ENCODE peak calls at places on chromosomes 13 and 19, in eight cellular contexts. Z is heart right ventricle; W is HL-60; L is right atrium auricular region; H is stimulated activated CD4-positive, alpha-beta T cell treated with anti-CD3 and anti-CD28 coated beads, TNF-alpha, amount 100 ng/mL, for 24 hours; K is astrocyte of the hippocampus; U is GM12892; V is foreskin fibroblast. M is an unnamed sample.

GRCh38 chr13:110726726-110727125 is 13.2 kb downstream of the ING1 start:
- DNase-seq in K (no peak), L (no peak), W (peak; percentile 55), U (no peak), H (peak; percentile 69), Z (no peak), V (no peak), M (no peak)

GRCh38 chr19:5154129-5154798 is 185.4 kb downstream of the KDM4B start:
- DNase-seq in H (peak; percentile 44), K (peak; percentile 29), U (peak; percentile 72), L (no peak), W (no peak), Z (peak; percentile 34), V (peak; percentile 40), M (peak; percentile 19)

GRCh38 chr13:73216381-73216831 is 157.6 kb downstream of the KLF5 start:
- DNase-seq in W (no peak), V (peak; percentile 23), H (no peak), L (no peak), Z (no peak), K (peak; percentile 76), U (no peak), M (no peak)

GRCh38 chr13:110387451-110388140 is 80.5 kb downstream of the COL4A2 start:
- DNase-seq in L (no peak), K (no peak), U (peak; percentile 43), H (no peak), W (peak; percentile 21), Z (peak; percentile 51), V (peak; percentile 50), M (peak; percentile 85)

GRCh38 chr13:95915102-95915501 is 138.1 kb downstream of the UGGT2 start:
- DNase-seq in H (no peak), W (no peak), L (no peak), U (no peak), V (no peak), Z (no peak), K (no peak), M (no peak)

GRCh38 chr13:104648291-104648690 is 1582.1 kb upstream of the SLC10A2 start:
- DNase-seq in Z (no peak), H (no peak), W (no peak), U (no peak), L (no peak), K (no peak), V (no peak), M (no peak)

GRCh38 chr19:45172173-45172572 is 5.9 kb downstream of the TRAPPC6A start:
- DNase-seq in K (no peak), Z (no peak), H (no peak), W (no peak), U (no peak), L (no peak), V (no peak), M (no peak)

GRCh38 chr13:80116107-80116506 is 224.8 kb downstream of the SPRY2 start:
- DNase-seq in V (peak; percentile 91), K (peak; percentile 66), W (no peak), U (no peak), Z (no peak), H (no peak), L (no peak), M (peak; percentile 76)